ENCODE peak calls at places on chromosomes 12 and 14, in ten cellular contexts. G is GM04503; Q is aorta; N is neural crest cell; O is sigmoid colon; A is CD4-positive, alpha-beta memory T cell; W is C1 segment of cervical spinal cord; M is right lobe of liver; B is Calu3; X is brain microvascular endothelial cell. E is an unnamed sample.

GRCh38 chr12:46549527-46550265 is 177.1 kb upstream of the SLC38A2 start:
- DNase-seq in O (no peak), A (no peak), M (no peak), G (no peak), Q (no peak), B (no peak), X (peak; percentile 86), N (no peak), W (no peak), E (peak; percentile 84)

GRCh38 chr14:93132472-93133065 is 16.8 kb upstream of the ITPK1 start:
- DNase-seq in B (peak; percentile 41), Q (no peak), G (no peak), M (peak; percentile 54), W (no peak), N (peak; percentile 40), X (peak; percentile 54), A (no peak), O (no peak), E (no peak)

GRCh38 chr14:102654298-102654697 is 61.8 kb downstream of the RCOR1 start:
- DNase-seq in N (no peak), W (no peak), M (no peak), O (no peak), Q (no peak), A (no peak), B (no peak), X (no peak), G (no peak), E (no peak)

GRCh38 chr12:20493924-20494323 is 125.6 kb downstream of the PDE3A start:
- DNase-seq in A (no peak), X (no peak), N (no peak), W (no peak), B (no peak), M (no peak), Q (no peak), O (no peak), G (no peak), E (no peak)

GRCh38 chr14:92589213-92589852 is 75.8 kb downstream of the RIN3 start:
- DNase-seq in B (no peak), M (no peak), G (no peak), O (peak; percentile 56), W (no peak), X (no peak), A (no peak), Q (no peak), N (no peak), E (no peak)

GRCh38 chr12:34394211-34395055 is 372.1 kb downstream of the ALG10 start:
- DNase-seq in X (no peak), G (no peak), O (peak; percentile 57), B (no peak), W (no peak), Q (peak; percentile 51), N (no peak), A (no peak), M (peak; percentile 7), E (no peak)

GRCh38 chr14:63908667-63909264 is 56.0 kb downstream of the SYNE2 start:
- DNase-seq in M (no peak), N (no peak), G (no peak), W (no peak), A (no peak), X (no peak), O (no peak), Q (no peak), B (no peak), E (no peak)

GRCh38 chr14:96888593-96888992 is 91.4 kb downstream of the VRK1 start:
- DNase-seq in W (no peak), M (no peak), B (no peak), Q (no peak), X (no peak), N (no peak), G (no peak), A (no peak), O (no peak), E (no peak)

GRCh38 chr12:30613119-30613830 is 82.4 kb downstream of the IPO8 start:
- DNase-seq in W (no peak), Q (no peak), X (peak; percentile 55), A (no peak), B (no peak), N (no peak), G (no peak), O (no peak), M (no peak), E (no peak)

GRCh38 chr14:36647827-36648753 is 13.6 kb upstream of the PAX9 start:
- DNase-seq in Q (peak; percentile 78), O (no peak), X (peak; percentile 8), M (no peak), B (peak; percentile 63), A (no peak), W (no peak), N (peak; percentile 54), G (no peak), E (no peak)

GRCh38 chr14:73723799-73724621 is 9.8 kb upstream of the PNMA1 start:
- DNase-seq in W (no peak), O (peak; percentile 96), N (no peak), A (no peak), B (peak; percentile 68), Q (peak; percentile 93), X (peak; percentile 96), M (peak; percentile 88), G (peak; percentile 98), E (no peak)

GRCh38 chr12:112808176-112808575 is 16.6 kb downstream of the RPH3A start:
- DNase-seq in G (no peak), O (no peak), X (no peak), M (no peak), A (no peak), B (no peak), W (no peak), Q (no peak), N (no peak), E (no peak)

GRCh38 chr12:617304-617915 is 45.8 kb downstream of the NINJ2 start:
- DNase-seq in Q (no peak), G (no peak), N (no peak), B (no peak), X (no peak), O (peak; percentile 87), W (no peak), A (no peak), M (peak; percentile 77), E (no peak)

GRCh38 chr14:39988939-39989338 is 556.7 kb upstream of the FBXO33 start:
- DNase-seq in G (no peak), N (no peak), W (no peak), A (no peak), B (peak; percentile 1), Q (no peak), M (no peak), O (no peak), X (no peak), E (peak; percentile 43)

GRCh38 chr14:41668346-41668745 is 61.7 kb downstream of the LRFN5 start:
- DNase-seq in M (no peak), B (no peak), G (no peak), A (no peak), Q (no peak), X (no peak), O (no peak), N (no peak), W (no peak), E (no peak)

GRCh38 chr12:112096667-112097066 is 11.9 kb downstream of the NAA25 start:
- DNase-seq in Q (no peak), G (no peak), M (no peak), X (peak; percentile 75), N (no peak), B (no peak), W (no peak), A (no peak), O (no peak), E (peak; percentile 87)

GRCh38 chr14:97218713-97219355 is 421.7 kb downstream of the VRK1 start:
- DNase-seq in Q (no peak), X (no peak), G (no peak), M (no peak), B (no peak), A (peak; percentile 25), N (peak; percentile 43), O (no peak), W (no peak), E (no peak)

GRCh38 chr12:80622271-80622670 is 85.2 kb upstream of the MYF6 start:
- DNase-seq in N (no peak), M (no peak), A (no peak), B (peak; percentile 14), Q (no peak), G (no peak), W (no peak), O (no peak), X (no peak), E (no peak)

GRCh38 chr14:25349269-25349668 is 299.3 kb upstream of the STXBP6 start:
- DNase-seq in O (no peak), X (no peak), M (no peak), Q (no peak), A (no peak), G (no peak), N (no peak), B (no peak), W (no peak), E (no peak)

GRCh38 chr14:80364274-80364673 is 153.0 kb upstream of the DIO2 start:
- DNase-seq in M (no peak), N (no peak), A (no peak), G (no peak), Q (no peak), X (no peak), O (no peak), W (no peak), B (no peak), E (no peak)

GRCh38 chr12:107145397-107145796 is 52.0 kb upstream of the CRY1 start:
- DNase-seq in B (no peak), W (no peak), X (peak; percentile 27), Q (no peak), O (no peak), N (no peak), M (no peak), G (no peak), A (no peak), E (no peak)

GRCh38 chr12:113271853-113272561 is 50.7 kb downstream of the TPCN1 start:
- DNase-seq in A (no peak), G (peak; percentile 58), N (no peak), M (peak; percentile 79), Q (peak; percentile 91), W (peak; percentile 54), X (peak; percentile 77), O (peak; percentile 94), B (no peak), E (no peak)

GRCh38 chr14:36805116-36805515 is 143.5 kb downstream of the PAX9 start:
- DNase-seq in A (no peak), Q (no peak), X (no peak), O (no peak), G (no peak), B (no peak), N (no peak), M (no peak), W (no peak), E (no peak)

GRCh38 chr14:101364503-101365328 is 196.6 kb upstream of the DIO3 start:
- DNase-seq in X (no peak), O (peak; percentile 98), B (no peak), W (no peak), Q (peak; percentile 91), G (no peak), N (no peak), A (no peak), M (no peak), E (no peak)

GRCh38 chr12:54172102-54172630 is 16.6 kb downstream of the SMUG1 start:
- DNase-seq in M (no peak), Q (no peak), X (no peak), A (no peak), W (no peak), B (no peak), G (no peak), N (no peak), O (no peak), E (no peak)

GRCh38 chr12:132813443-132813842 is 15.2 kb downstream of the GOLGA3 start:
- DNase-seq in N (no peak), B (no peak), G (no peak), X (no peak), W (no peak), M (no peak), Q (no peak), A (no peak), O (no peak), E (no peak)

GRCh38 chr14:83779266-83779665 is 1750.7 kb upstream of the FLRT2 start:
- DNase-seq in O (no peak), B (no peak), G (peak; percentile 23), X (peak; percentile 74), M (no peak), N (no peak), A (no peak), W (no peak), Q (no peak), E (no peak)

GRCh38 chr12:3236345-3237153 is 159.4 kb downstream of the TSPAN9 start:
- DNase-seq in A (no peak), B (peak; percentile 80), N (no peak), O (no peak), M (no peak), Q (no peak), W (no peak), G (no peak), X (peak; percentile 82), E (peak; percentile 42)